ENCODE peak calls at places on chromosomes 4 and X, in five cellular contexts. Q, Z, W, F and J are unnamed samples. For H3K79me2, the result is how much of the 10 kb centered on the place peaks cover.

GRCh38 chrX:154748712-154749339 is 2.1 kb downstream of the GAB3 start:
- DNase-seq in Q (peak), Z (peak), W (peak), F (no peak), J (peak)

GRCh38 chr4:128862608-128863313 is 53.3 kb downstream of the JADE1 start:
- DNase-seq in Q (no peak), Z (no peak), W (no peak), F (no peak), J (no peak)

GRCh38 chr4:26692014-26692726 is 108.3 kb downstream of the TBC1D19 start:
- DNase-seq in Q (no peak), Z (no peak), W (peak), F (no peak), J (peak)

GRCh38 chr4:101039367-101039766 is 308.0 kb downstream of the PPP3CA start:
- DNase-seq in Q (no peak), Z (no peak), W (no peak), F (peak), J (no peak)

GRCh38 chrX:133394765-133395164 is 20.5 kb downstream of the GPC4 start:
- DNase-seq in Q (no peak), Z (no peak), W (no peak), F (no peak), J (no peak)

GRCh38 chrX:154369453-154370299 is 4.8 kb downstream of the FLNA start:
- DNase-seq in Q (peak), Z (no peak), W (peak), F (peak), J (peak)

GRCh38 chrX:148298737-148299136 is 201.7 kb upstream of the AFF2 start:
- DNase-seq in Q (no peak), Z (no peak), W (no peak), F (no peak), J (peak)

GRCh38 chr4:78517050-78517652 is 34.4 kb upstream of the ANXA3 start:
- DNase-seq in Q (peak), Z (peak), W (peak), F (no peak), J (peak)

GRCh38 chrX:25344191-25344936 is 328.6 kb upstream of the ARX start:
- DNase-seq in Q (no peak), Z (no peak), W (no peak), F (no peak), J (no peak)

GRCh38 chr4:80202190-80202711 is 4.9 kb downstream of the PRDM8 start:
- DNase-seq in Q (no peak), Z (peak), W (peak), F (no peak), J (peak)

GRCh38 chr4:79682161-79682560 is 274.1 kb upstream of the GK2 start:
- DNase-seq in Q (no peak), Z (no peak), W (no peak), F (no peak), J (peak)

GRCh38 chr4:137387924-137388323 is 144.4 kb downstream of the PCDH18 start:
- DNase-seq in Q (no peak), Z (no peak), W (no peak), F (no peak), J (peak)
- TF ChIP-seq EZH2phosphoT487 in Q (no peak), Z (no peak), W (no peak), F (no peak), J (no peak)

GRCh38 chr4:153293675-153294057 is 50.8 kb upstream of the MND1 start:
- DNase-seq in Q (no peak), Z (no peak), W (no peak), F (no peak), J (no peak)
- H3K79me2 ChIP-seq in Q (under half), Z (under half), W (under half), F (under half), J (under half)

GRCh38 chr4:8770518-8771257 is 101.0 kb downstream of the HMX1 start:
- DNase-seq in Q (no peak), Z (peak), W (no peak), F (no peak), J (no peak)

GRCh38 chr4:8772499-8773123 is 99.0 kb downstream of the HMX1 start:
- DNase-seq in Q (no peak), Z (no peak), W (no peak), F (no peak), J (no peak)

GRCh38 chr4:8771666-8772065 is 100.0 kb downstream of the HMX1 start:
- DNase-seq in Q (no peak), Z (peak), W (no peak), F (no peak), J (no peak)

GRCh38 chr4:8769645-8770517 is 101.8 kb downstream of the HMX1 start:
- DNase-seq in Q (no peak), Z (no peak), W (no peak), F (no peak), J (no peak)

DNA sequence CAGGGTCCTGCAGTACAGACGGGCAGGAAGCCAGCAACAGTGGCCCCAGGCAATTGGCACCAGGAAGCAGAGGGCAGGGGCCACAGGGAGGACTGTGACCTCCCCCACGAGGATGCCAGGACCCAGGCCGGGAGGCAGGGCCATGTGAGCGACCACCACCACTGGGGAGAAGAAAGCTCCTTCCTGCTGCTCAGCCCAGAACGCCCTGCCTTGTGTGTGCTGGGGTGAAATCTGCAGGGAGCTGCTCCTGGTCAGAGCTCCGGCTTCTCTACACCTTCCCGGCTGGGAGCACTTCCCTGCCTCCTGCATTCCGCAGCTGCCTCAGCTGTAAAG is 100.4 kb downstream of the HMX1 start:
- DNase-seq in Q (peak), Z (no peak), W (no peak), F (no peak), J (no peak)
- TF ChIP-seq EZH2phosphoT487 in Q (no peak), Z (no peak), W (no peak), F (no peak), J (no peak)

GRCh38 chr4:169250796-169251195 is 20.0 kb downstream of the SH3RF1 start:
- DNase-seq in Q (no peak), Z (no peak), W (no peak), F (no peak), J (no peak)
- H3K79me2 ChIP-seq in Q (half or more), Z (under half), W (half or more), F (half or more), J (half or more)

GRCh38 chr4:66766557-66766956 is 778.7 kb downstream of the CENPC start:
- DNase-seq in Q (no peak), Z (no peak), W (no peak), F (no peak), J (no peak)
- TF ChIP-seq EZH2phosphoT487 in Q (no peak), Z (no peak), W (no peak), F (no peak), J (no peak)

DNA sequence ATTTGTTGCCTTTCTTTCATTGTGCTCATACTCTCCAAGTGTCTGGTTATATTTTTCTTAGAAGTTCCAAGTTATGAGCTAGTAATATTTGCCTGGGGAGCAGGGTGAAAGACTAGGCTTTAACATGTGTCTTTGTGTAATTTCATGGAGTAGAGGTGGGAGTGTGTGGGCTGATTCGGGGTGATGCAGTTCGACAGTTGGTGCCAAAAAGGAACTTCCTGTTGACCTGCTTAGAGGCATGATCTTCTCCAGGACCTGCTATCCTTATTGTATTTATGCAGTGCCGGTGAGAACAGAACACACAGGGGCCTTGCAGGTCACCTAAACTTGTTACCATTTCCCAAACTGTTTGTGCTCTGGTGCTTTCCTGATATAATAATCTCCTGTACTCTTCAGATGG is 21.2 kb downstream of the USP53 start:
- DNase-seq in Q (peak), Z (no peak), W (no peak), F (no peak), J (peak)
- H3K79me2 ChIP-seq in Q (under half), Z (half or more), W (under half), F (half or more), J (half or more)

GRCh38 chr4:73069338-73070071 is at the start of gene COX18:
- DNase-seq in Q (peak), Z (peak), W (peak), F (peak), J (peak)

GRCh38 chr4:73068496-73069337 is 799 bp downstream of the COX18 start:
- DNase-seq in Q (peak), Z (peak), W (peak), F (no peak), J (peak)

GRCh38 chr4:73064536-73064935 is 5.0 kb downstream of the COX18 start:
- DNase-seq in Q (no peak), Z (no peak), W (no peak), F (no peak), J (no peak)

GRCh38 chr4:73067971-73068394 is 1.5 kb downstream of the COX18 start:
- DNase-seq in Q (no peak), Z (no peak), W (peak), F (no peak), J (peak)

DNA sequence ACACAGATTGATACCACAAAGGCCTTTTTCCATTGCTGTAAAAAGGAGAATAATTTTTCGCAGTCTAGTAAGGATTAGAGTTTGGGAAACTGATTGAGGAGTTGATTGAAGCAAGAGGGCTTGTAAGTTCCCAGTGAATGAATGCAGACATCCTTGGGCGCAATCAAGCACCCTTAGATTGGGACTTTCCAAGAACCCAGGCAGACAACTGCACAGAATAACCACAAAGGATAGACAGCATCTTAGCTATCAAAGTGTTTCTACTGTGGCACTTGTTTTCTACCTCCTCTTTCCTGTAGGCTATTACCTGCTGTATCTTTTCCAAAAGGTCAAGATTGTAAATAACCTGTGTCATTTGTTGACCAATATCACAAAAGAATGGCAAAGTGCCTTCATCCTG is 2.6 kb downstream of the COX18 start:
- DNase-seq in Q (no peak), Z (peak), W (no peak), F (no peak), J (no peak)
- TF ChIP-seq EZH2phosphoT487 in Q (no peak), Z (no peak), W (no peak), F (no peak), J (no peak)

GRCh38 chrX:15678339-15678738 is 13.7 kb upstream of the CLTRN start:
- DNase-seq in Q (no peak), Z (no peak), W (no peak), F (no peak), J (no peak)
- H3K79me2 ChIP-seq in Q (half or more), Z (half or more), W (half or more), F (half or more), J (half or more)

GRCh38 chr4:151099226-151099975 is at the start of gene RPS3A:
- DNase-seq in Q (peak), Z (peak), W (peak), F (peak), J (peak)

GRCh38 chr4:151097759-151098158 is 1.7 kb upstream of the RPS3A start:
- DNase-seq in Q (no peak), Z (no peak), W (no peak), F (no peak), J (no peak)

GRCh38 chr4:151098191-151098590 is 1.2 kb upstream of the RPS3A start:
- DNase-seq in Q (no peak), Z (no peak), W (no peak), F (no peak), J (no peak)

GRCh38 chr4:151099976-151100417 is 569 bp downstream of the RPS3A start:
- DNase-seq in Q (peak), Z (no peak), W (no peak), F (no peak), J (peak)

DNA sequence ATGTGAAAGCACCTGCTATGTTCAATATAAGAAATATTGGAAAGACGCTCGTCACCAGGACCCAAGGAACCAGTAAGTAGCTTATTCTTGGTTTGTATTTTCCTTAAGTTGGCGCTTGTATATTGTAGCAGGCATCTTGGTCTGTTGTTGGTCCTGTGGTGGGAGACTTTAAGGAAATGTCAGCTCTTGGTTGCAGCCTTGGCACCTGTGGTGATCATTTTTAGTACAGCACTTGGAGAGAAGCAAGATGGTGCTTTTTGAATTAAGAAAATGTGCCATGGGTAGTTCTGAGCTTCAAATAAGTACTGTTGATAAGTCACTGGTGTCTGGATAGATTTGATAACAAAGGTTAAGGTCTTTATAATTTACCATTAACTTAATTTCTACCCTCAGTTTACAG is 1.1 kb downstream of the RPS3A start:
- DNase-seq in Q (no peak), Z (no peak), W (no peak), F (no peak), J (no peak)
- TF ChIP-seq EZH2phosphoT487 in Q (no peak), Z (no peak), W (no peak), F (no peak), J (no peak)